ENCODE peak calls at places on chromosomes 1 and 21, in five cellular contexts. T is thoracic aorta; O is stimulated activated CD8-positive, alpha-beta memory T cell treated with anti-CD3 and anti-CD28 coated beads, Interleukin-15, amount 100 ng/mL, for 1 hour; V is PC-3; P is 8988T. M is an unnamed sample.

GRCh38 chr1:24369801-24370200 is 43.8 kb downstream of the STPG1 start:
- DNase-seq in V (no peak), T (no peak), P (no peak), O (no peak), M (no peak)

GRCh38 chr1:12601690-12602632 is 16.0 kb downstream of the DHRS3 start:
- DNase-seq in V (peak; percentile 66), P (no peak), O (no peak), T (no peak), M (no peak)

GRCh38 chr1:22184892-22185612 is 42.2 kb upstream of the WNT4 start:
- DNase-seq in V (no peak), T (no peak), P (no peak), O (no peak), M (no peak)

GRCh38 chr1:110135268-110136065 is 14.8 kb upstream of the SLC6A17 start:
- DNase-seq in P (no peak), T (no peak), V (no peak), O (no peak), M (no peak)

GRCh38 chr1:224637510-224637909 is 21.4 kb downstream of the CNIH3 start:
- DNase-seq in P (peak; percentile 35), O (no peak), V (peak; percentile 99), T (no peak), M (no peak)

GRCh38 chr1:96400074-96400473 is 321.5 kb upstream of the PTBP2 start:
- DNase-seq in T (no peak), O (no peak), V (no peak), P (no peak), M (no peak)

GRCh38 chr1:86052948-86053698 is 103.4 kb downstream of the COL24A1 start:
- DNase-seq in O (no peak), P (no peak), T (no peak), V (no peak), M (no peak)

GRCh38 chr1:27299385-27300252 is 22.3 kb upstream of the TMEM222 start:
- DNase-seq in T (no peak), V (peak; percentile 98), P (no peak), O (no peak), M (peak; percentile 96)

GRCh38 chr1:224497714-224498573 is 63.3 kb upstream of the WDR26 start:
- DNase-seq in T (no peak), V (peak; percentile 91), O (peak; percentile 24), P (no peak), M (no peak)

GRCh38 chr1:101203812-101204540 is 32.8 kb upstream of the S1PR1 start:
- DNase-seq in V (peak; percentile 5), P (no peak), O (no peak), T (no peak), M (no peak)

GRCh38 chr1:26161408-26162219 is 2.7 kb downstream of the FAM110D start:
- DNase-seq in O (no peak), P (peak; percentile 62), T (no peak), V (peak; percentile 48), M (peak; percentile 79)

GRCh38 chr1:117001254-117001927 is at the start of gene CD101:
- DNase-seq in V (no peak), P (no peak), T (no peak), O (no peak), M (no peak)

GRCh38 chr1:217569021-217569420 is 61.9 kb downstream of the GPATCH2 start:
- DNase-seq in P (no peak), T (no peak), V (no peak), O (no peak), M (no peak)

GRCh38 chr21:37208056-37208705 is 59.0 kb downstream of the VPS26C start:
- DNase-seq in V (no peak), T (peak; percentile 73), O (no peak), P (no peak), M (no peak)

GRCh38 chr1:68442822-68443556 is 6.8 kb downstream of the RPE65 start:
- DNase-seq in V (peak; percentile 94), O (no peak), P (no peak), T (no peak), M (no peak)

GRCh38 chr1:6523566-6523965 is 30.7 kb downstream of the NOL9 start:
- DNase-seq in V (peak; percentile 81), P (no peak), O (no peak), T (no peak), M (peak; percentile 22)

GRCh38 chr21:25826652-25827051 is 91.9 kb downstream of the GABPA start:
- DNase-seq in O (no peak), T (no peak), V (no peak), P (no peak), M (no peak)

M was measured in chondrocyte.